ENCODE peak calls at places on chromosomes 12 and 14, in four cellular contexts. B is AG10803, E is HFF-Myc, N is NB4. O is an unnamed sample.

GRCh38 chr12:97177482-97177881 is 270.4 kb downstream of the NEDD1 start:
- DNase-seq in E (no peak), N (no peak), B (no peak), O (no peak)

GRCh38 chr12:113891737-113892520 is 74.2 kb downstream of the RBM19 start:
- DNase-seq in N (no peak), B (no peak), E (no peak), O (no peak)

GRCh38 chr12:39616666-39617065 is 2.9 kb downstream of the ABCD2 start:
- DNase-seq in B (no peak), N (no peak), E (no peak), O (no peak)

GRCh38 chr12:114371250-114371649 is 34.7 kb downstream of the TBX5 start:
- DNase-seq in E (no peak), N (no peak), B (no peak), O (no peak)

GRCh38 chr14:68208726-68209125 is 389.1 kb downstream of the RAD51B start:
- DNase-seq in N (no peak), B (no peak), E (no peak), O (no peak)

GRCh38 chr14:99687284-99688209 is 3.4 kb downstream of the CYP46A1 start:
- DNase-seq in E (no peak), N (no peak), B (no peak), O (no peak)

GRCh38 chr14:75196468-75196867 is 20.1 kb upstream of the TMED10 start:
- DNase-seq in E (no peak), B (no peak), N (peak; percentile 69), O (no peak)

GRCh38 chr12:82519508-82519907 is 161.2 kb downstream of the METTL25 start:
- DNase-seq in E (no peak), N (no peak), B (no peak), O (no peak)

GRCh38 chr12:124613151-124613585 is 45.8 kb upstream of the NCOR2 start:
- DNase-seq in B (peak; percentile 65), N (no peak), E (no peak), O (peak; percentile 85)

GRCh38 chr12:124480469-124481256 is 86.7 kb downstream of the NCOR2 start:
- DNase-seq in B (peak; percentile 52), N (no peak), E (no peak), O (peak; percentile 70)

GRCh38 chr12:71685312-71685906 is 473 bp upstream of the TMEM19 start:
- DNase-seq in B (no peak), E (no peak), N (no peak), O (no peak)

GRCh38 chr14:103679351-103679750 is 35.9 kb downstream of the XRCC3 start:
- DNase-seq in B (peak; percentile 39), N (peak; percentile 67), E (peak; percentile 10), O (no peak)

DNA sequence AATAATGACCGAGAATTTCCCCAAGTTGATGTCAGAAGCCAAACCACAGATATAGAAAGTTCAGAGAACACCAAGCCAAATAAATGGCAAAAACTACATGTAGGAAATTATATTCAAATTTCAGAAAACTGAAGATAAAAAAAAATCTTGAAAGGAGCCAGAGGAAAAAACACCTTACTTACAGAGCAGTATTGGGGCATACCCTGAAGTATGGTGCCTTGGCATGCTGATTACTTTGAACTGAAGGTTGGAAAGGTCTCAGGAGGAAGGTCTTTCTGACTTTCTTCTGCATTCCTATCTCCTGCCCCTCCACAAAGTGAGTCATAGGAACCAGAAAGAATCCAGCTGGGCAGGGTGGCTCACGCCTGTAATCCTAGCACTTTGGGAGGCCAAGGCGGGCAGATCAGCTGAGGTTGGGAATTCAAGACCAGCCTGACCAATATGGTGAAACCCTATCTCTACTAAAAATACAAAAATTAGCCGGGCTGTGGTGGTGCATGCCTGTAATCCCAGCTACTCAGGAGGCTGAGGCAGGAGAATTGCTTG is 8.8 kb upstream of the FGF6 start:
- DNase-seq in B (no peak), E (no peak), N (no peak), O (no peak)
- H3K4me3 ChIP-seq in B (no peak overlapping the region), E (no peak overlapping the region), N (no peak overlapping the region), O (no peak overlapping the region)

GRCh38 chr12:1474567-1475153 is 119.7 kb downstream of the FBXL14 start:
- DNase-seq in N (no peak), B (peak; percentile 86), E (peak; percentile 80), O (peak; percentile 94)
- H3K4me3 ChIP-seq in N (no peak overlapping the region), B (peak overlapping the region; percentile 44), E (peak overlapping the region; percentile 15), O (peak overlapping the region; percentile 61)

GRCh38 chr14:64114166-64114565 is 180.0 kb downstream of the ESR2 start:
- DNase-seq in E (no peak), B (no peak), N (peak; percentile 93), O (no peak)

GRCh38 chr14:64113279-64113678 is 180.9 kb downstream of the ESR2 start:
- DNase-seq in B (no peak), N (peak; percentile 32), E (no peak), O (no peak)

GRCh38 chr14:64114796-64115195 is 179.4 kb downstream of the ESR2 start:
- DNase-seq in B (no peak), N (peak; percentile 13), E (no peak), O (no peak)

GRCh38 chr14:64117671-64118402 is 176.3 kb downstream of the ESR2 start:
- DNase-seq in E (no peak), B (peak; percentile 83), N (no peak), O (no peak)

DNA sequence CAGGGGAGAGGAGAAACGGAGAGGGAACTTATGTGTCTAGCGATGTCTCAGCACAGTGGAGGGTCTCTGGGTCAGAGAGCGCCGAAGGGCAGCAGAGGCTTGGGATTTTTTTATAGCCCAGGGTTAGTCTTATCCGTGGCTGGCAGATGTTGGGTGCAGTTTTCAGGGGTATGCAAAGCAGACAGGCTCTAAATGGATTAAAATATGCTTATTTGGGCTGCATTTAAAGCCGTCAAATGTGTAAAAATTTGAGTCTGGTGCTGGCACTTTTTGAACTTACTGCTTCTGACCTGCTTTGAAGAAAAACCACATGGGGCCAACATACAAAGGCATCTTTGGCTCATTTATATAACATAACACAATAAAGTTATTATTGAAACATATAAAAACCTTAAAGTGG is 178.8 kb downstream of the ESR2 start:
- DNase-seq in E (no peak), B (no peak), N (peak; percentile 55), O (no peak)
- H3K4me3 ChIP-seq in E (no peak overlapping the region), B (no peak overlapping the region), N (no peak overlapping the region), O (no peak overlapping the region)

DNA sequence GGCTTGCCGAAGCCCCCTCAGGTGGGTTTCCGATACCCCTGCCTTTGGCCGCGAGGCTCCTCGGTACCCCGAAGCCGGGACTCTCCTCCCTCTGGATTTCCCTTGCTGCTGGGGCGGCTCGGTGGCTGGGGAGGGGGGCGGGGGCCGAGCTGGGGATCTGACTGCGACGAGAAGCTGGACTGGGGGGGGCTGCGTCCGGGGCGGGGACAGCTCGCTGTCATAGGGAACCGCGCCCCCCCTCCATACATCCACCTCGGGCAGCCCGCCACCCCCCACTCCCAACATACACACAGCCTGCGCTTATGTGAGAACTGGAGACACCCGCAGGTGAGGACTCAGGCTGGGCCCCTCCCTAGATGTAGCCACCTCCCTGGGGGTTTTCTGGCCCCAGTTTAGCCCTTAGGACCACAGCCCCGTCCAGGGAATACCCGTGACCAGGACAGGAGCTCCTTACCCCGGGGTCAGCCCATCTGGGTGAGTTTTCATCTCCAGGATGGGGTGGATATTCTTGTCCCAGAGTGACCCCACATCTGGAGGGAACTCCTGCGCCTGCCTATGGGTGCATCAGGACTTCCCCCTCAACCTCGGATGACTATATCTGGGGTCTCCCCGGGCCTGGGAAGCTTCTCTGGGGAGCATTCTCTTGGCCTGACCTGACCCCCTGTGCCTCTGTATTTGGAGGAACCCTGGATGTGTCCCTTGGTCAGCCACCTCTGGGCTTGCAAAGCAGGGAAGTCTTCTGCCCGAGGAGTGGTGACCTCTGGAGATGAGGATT is 687 bp downstream of the ASIC1 start:
- DNase-seq in N (peak; percentile 64), E (no peak), B (no peak), O (no peak)
- H3K4me3 ChIP-seq in N (peak overlapping the region; percentile 56), E (peak overlapping the region; percentile 58), B (peak overlapping the region; percentile 73), O (peak overlapping the region; percentile 79)

DNA sequence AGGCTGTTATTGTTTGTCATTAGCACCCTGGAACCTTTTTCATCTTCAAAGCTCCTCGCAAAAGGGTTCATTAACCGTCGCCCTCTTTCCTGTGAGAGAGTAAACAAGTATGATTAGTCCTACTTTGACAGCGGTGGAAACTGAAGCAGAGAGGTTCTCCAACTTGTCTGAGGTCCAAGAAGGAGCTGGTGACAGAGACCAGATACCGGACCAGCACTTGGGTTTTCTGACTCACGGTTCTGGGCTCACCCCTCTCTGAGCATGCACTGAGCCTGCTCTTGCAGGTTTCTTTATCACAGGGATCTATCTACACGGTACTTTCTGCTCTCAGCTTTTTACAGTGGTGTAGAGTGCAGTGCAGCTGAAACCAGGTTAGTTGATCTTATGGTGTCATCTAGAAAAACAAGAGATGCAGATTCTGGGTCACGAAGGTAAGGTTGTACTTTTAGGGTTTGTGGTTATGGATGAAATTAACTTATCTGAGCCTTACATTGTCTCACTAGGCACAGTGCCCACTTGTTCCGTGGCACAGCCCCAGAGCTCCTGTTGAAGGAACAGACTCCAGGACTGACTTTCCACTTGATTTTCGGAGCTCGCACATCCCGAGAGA is 62.1 kb downstream of the PPP2R5C start:
- DNase-seq in N (no peak), E (no peak), B (no peak), O (no peak)
- H3K4me3 ChIP-seq in N (no peak overlapping the region), E (no peak overlapping the region), B (no peak overlapping the region), O (peak overlapping the region; percentile 63)

GRCh38 chr12:11813422-11813813 is 163.9 kb downstream of the ETV6 start:
- DNase-seq in N (no peak), B (peak; percentile 9), E (no peak), O (no peak)
- H3K4me3 ChIP-seq in N (peak overlapping the region; percentile 55), B (no peak overlapping the region), E (no peak overlapping the region), O (no peak overlapping the region)

DNA sequence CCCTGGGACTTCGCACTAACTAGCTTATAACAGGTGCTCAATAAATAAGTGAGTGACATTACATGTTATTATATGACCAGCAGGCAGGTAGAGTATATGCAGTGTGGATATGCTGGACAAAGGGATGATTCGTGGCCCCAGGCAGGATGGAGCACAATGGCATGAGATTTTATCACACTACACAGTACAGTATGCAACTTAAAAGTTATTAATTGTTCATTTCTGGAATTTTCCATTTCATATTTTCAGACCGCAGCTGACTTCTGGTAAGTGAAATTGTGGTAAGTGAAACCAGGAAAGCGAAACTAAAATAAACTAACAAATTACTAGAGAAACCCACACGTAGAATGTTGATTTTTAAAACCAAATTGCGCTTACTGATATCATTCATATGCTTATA is 3.3 kb downstream of the PARP11 start:
- DNase-seq in E (no peak), B (no peak), N (no peak), O (peak; percentile 7)
- H3K4me3 ChIP-seq in E (no peak overlapping the region), B (no peak overlapping the region), N (no peak overlapping the region), O (no peak overlapping the region)

GRCh38 chr12:108832730-108833354 is 24.5 kb downstream of the SSH1 start:
- DNase-seq in N (no peak), B (peak; percentile 97), E (no peak), O (peak; percentile 93)
- H3K4me3 ChIP-seq in N (no peak overlapping the region), B (peak overlapping the region; percentile 40), E (peak overlapping the region; percentile 14), O (peak overlapping the region; percentile 56)

GRCh38 chr12:54369597-54370217 is 5.4 kb upstream of the GPR84 start:
- DNase-seq in N (peak; percentile 59), B (no peak), E (no peak), O (no peak)
- H3K4me3 ChIP-seq in N (peak overlapping the region; percentile 51), B (peak overlapping the region; percentile 59), E (peak overlapping the region; percentile 31), O (peak overlapping the region; percentile 56)

O was measured in adipocyte.